ENCODE peak calls at places on chromosomes 12 and 14, in eight cellular contexts. Z, R, Q, T, B, Y, S and X are unnamed samples.

GRCh38 chr14:34785223-34786006 is 71.0 kb upstream of the CFL2 start:
- DNase-seq in Z (no peak), B (no peak), Y (no peak), Q (no peak), T (no peak), S (no peak), R (no peak), X (no peak)

GRCh38 chr12:42961395-42961794 is 371.8 kb upstream of the PRICKLE1 start:
- DNase-seq in S (no peak), Q (no peak), T (no peak), R (peak; percentile 70), Y (peak; percentile 97), B (no peak), Z (no peak), X (no peak)

GRCh38 chr12:28708918-28709371 is 440.1 kb upstream of the FAR2 start:
- DNase-seq in B (no peak), Z (no peak), R (peak; percentile 75), T (no peak), Y (no peak), Q (no peak), S (no peak), X (no peak)

GRCh38 chr12:80509781-80510556 is 65.9 kb downstream of the PTPRQ start:
- DNase-seq in T (no peak), B (no peak), Q (no peak), R (peak; percentile 83), S (no peak), Y (peak; percentile 55), Z (no peak), X (no peak)

GRCh38 chr14:72665259-72665658 is 228.6 kb downstream of the DPF3 start:
- DNase-seq in T (no peak), S (no peak), Y (peak; percentile 99), R (peak; percentile 96), B (no peak), Z (no peak), Q (no peak), X (no peak)

GRCh38 chr12:119940881-119941280 is 48.2 kb upstream of the BICDL1 start:
- DNase-seq in Z (no peak), Y (peak; percentile 99), B (no peak), R (peak; percentile 13), Q (no peak), T (no peak), S (no peak), X (no peak)

GRCh38 chr14:77026930-77027537 is 1.5 kb downstream of the IRF2BPL start:
- DNase-seq in T (peak; percentile 37), S (peak; percentile 88), Y (peak; percentile 33), R (no peak), Q (peak; percentile 82), Z (peak; percentile 73), B (peak; percentile 45), X (peak; percentile 61)

GRCh38 chr12:119942386-119942785 is 46.6 kb upstream of the BICDL1 start:
- DNase-seq in S (no peak), Y (no peak), Z (no peak), B (no peak), R (no peak), Q (no peak), T (no peak), X (no peak)

GRCh38 chr12:106680280-106680679 is 94.2 kb upstream of the RIC8B start:
- DNase-seq in R (no peak), Q (no peak), Y (no peak), B (no peak), T (no peak), Z (no peak), S (no peak), X (no peak)

GRCh38 chr12:106685381-106685780 is 89.1 kb upstream of the RIC8B start:
- DNase-seq in Y (no peak), T (no peak), Z (no peak), B (no peak), S (no peak), R (no peak), Q (no peak), X (no peak)

GRCh38 chr12:106684497-106684896 is 90.0 kb upstream of the RIC8B start:
- DNase-seq in Q (no peak), S (no peak), Z (no peak), Y (no peak), R (no peak), T (no peak), B (no peak), X (no peak)

GRCh38 chr12:106681210-106681609 is 93.3 kb upstream of the RIC8B start:
- DNase-seq in Z (no peak), B (no peak), Y (no peak), T (no peak), S (peak; percentile 16), R (no peak), Q (no peak), X (no peak)

DNA sequence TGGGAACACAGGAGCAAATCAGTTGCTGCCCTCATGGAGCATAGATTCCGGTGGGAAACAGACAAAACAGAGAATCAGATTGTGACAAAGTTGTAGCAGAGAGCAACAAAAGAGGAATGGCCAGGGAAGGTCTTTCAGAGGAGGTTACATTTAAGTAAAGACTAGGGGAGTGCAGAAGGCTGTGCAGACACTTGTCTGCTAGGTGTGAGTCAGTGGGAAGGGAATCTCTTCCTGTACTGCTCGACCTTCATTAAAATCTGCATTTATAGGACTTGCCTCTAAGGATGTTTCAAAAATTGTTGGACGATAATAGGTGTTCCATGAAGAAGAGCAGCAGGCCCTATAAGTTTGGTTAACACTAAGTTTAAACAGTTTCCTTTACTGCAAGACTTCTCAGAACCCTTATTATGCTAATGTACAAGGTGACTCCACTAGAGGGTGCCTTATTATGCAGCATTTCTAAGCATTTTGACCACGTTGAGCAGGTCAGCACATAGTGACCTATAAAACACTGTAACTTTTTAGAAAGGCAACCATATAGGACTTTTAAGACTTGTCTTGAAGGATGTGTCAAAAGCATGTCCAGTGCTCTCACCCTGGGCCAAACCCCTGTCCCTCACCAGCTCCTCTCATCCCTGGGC is 91.8 kb upstream of the RIC8B start:
- DNase-seq in B (no peak), T (no peak), S (no peak), Q (no peak), R (no peak), Z (no peak), Y (peak; percentile 37), X (no peak)
- TF ChIP-seq CTCF in B (no peak), T (no peak), S (peak; percentile 23), Q (peak; percentile 9), R (peak; percentile 35), Z (peak; percentile 30), Y (peak; percentile 54), X (no peak)

GRCh38 chr12:94648578-94648977 is 1.8 kb downstream of the TMCC3 start:
- DNase-seq in B (no peak), S (no peak), Z (no peak), T (no peak), R (no peak), Q (no peak), Y (peak; percentile 83), X (no peak)

GRCh38 chr12:94644141-94644575 is 6.2 kb downstream of the TMCC3 start:
- DNase-seq in Q (peak; percentile 58), T (no peak), S (no peak), Z (no peak), B (no peak), R (no peak), Y (peak; percentile 77), X (no peak)

GRCh38 chr12:94644622-94645021 is 5.7 kb downstream of the TMCC3 start:
- DNase-seq in T (no peak), S (no peak), Y (peak; percentile 92), B (no peak), Q (peak; percentile 57), R (peak; percentile 32), Z (no peak), X (no peak)

GRCh38 chr12:94650143-94651056 is at the start of gene TMCC3:
- DNase-seq in Z (peak; percentile 77), R (no peak), S (peak; percentile 80), B (peak; percentile 48), Y (peak; percentile 68), Q (peak; percentile 86), T (no peak), X (peak; percentile 50)

DNA sequence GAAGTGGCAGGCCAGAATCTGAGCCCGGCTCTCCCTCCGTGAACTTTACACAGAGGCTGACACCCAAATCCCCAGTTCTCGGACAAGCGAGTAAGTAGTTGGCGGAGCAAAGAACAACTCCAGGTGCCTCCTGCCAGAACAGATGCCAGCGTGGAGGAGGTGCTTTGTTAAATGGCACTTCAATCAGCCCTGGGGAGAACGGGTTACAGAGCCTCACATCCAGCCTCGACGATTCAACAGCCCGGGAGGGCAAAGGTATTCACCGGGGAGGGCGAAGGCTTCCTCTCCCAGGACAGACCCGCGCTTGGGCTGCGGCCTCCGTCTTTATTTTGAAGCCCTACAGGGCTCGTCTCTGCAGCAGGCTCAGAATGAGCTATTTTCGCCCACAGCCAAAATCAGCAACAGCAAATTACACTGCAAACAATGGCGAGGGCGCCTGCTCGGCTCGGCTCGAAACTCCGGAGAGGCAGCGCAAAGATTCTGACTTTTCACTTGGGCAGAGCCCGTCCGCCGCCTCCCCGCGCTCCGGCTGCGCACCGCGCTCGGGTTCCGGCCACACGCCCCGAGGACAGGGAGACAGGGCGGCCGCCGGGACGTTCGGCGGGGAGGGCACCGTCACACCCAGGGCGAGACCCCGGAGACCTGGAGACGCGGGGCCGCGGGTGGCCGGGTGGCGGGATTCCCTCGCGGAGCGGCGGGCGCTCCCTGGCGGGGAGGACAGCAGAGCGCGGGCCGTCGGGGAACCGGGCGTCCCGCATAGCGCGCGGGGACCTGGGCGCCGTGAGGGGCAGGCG is 811 bp downstream of the TMCC3 start:
- DNase-seq in B (peak; percentile 47), Y (peak; percentile 40), R (no peak), Z (peak; percentile 82), T (no peak), Q (peak; percentile 79), S (peak; percentile 68), X (peak; percentile 55)
- TF ChIP-seq CTCF in B (no peak), Y (peak; percentile 53), R (no peak), Z (peak; percentile 41), T (no peak), Q (peak; percentile 47), S (peak; percentile 41), X (no peak)

GRCh38 chr14:93540235-93540634 is 109.5 kb downstream of the UNC79 start:
- DNase-seq in Z (no peak), Y (no peak), T (no peak), R (no peak), B (no peak), Q (no peak), S (no peak), X (no peak)

GRCh38 chr14:93548102-93548843 is 117.5 kb downstream of the UNC79 start:
- DNase-seq in Z (no peak), B (no peak), R (no peak), S (no peak), Y (no peak), T (no peak), Q (no peak), X (no peak)

GRCh38 chr14:93546642-93547041 is 115.9 kb downstream of the UNC79 start:
- DNase-seq in T (no peak), Z (no peak), S (no peak), Y (no peak), Q (no peak), R (no peak), B (no peak), X (no peak)

GRCh38 chr14:93544212-93544611 is 113.5 kb downstream of the UNC79 start:
- DNase-seq in S (no peak), B (no peak), R (no peak), Z (no peak), Y (no peak), T (no peak), Q (no peak), X (no peak)

GRCh38 chr14:93543766-93544165 is 113.0 kb downstream of the UNC79 start:
- DNase-seq in Y (peak; percentile 53), T (no peak), Q (no peak), Z (no peak), S (peak; percentile 24), R (peak; percentile 1), B (no peak), X (no peak)
- TF ChIP-seq CTCF in Y (peak; percentile 63), T (no peak), Q (no peak), Z (peak; percentile 27), S (peak; percentile 57), R (peak; percentile 36), B (no peak), X (no peak)

GRCh38 chr12:1309610-1310009 is 284.8 kb downstream of the FBXL14 start:
- DNase-seq in S (no peak), B (no peak), R (no peak), Q (no peak), T (no peak), Y (no peak), Z (no peak), X (no peak)
- TF ChIP-seq CTCF in S (no peak), B (no peak), R (no peak), Q (no peak), T (no peak), Y (no peak), Z (no peak), X (no peak)